ENCODE peak calls at places on chromosomes 6 and 20, in four cellular contexts. H is prostate gland, K is body of pancreas, U is kidney. T is an unnamed sample.

GRCh38 chr20:17896771-17897369 is 71.7 kb downstream of the SNX5 start:
- DNase-seq in H (no peak), K (peak; percentile 28), U (no peak), T (no peak)

GRCh38 chr20:25390538-25391528 is at the start of gene ABHD12:
- DNase-seq in H (peak; percentile 96), K (peak; percentile 97), U (peak; percentile 99), T (peak; percentile 98)

GRCh38 chr6:102984360-102984759 is 1590.9 kb downstream of the GRIK2 start:
- DNase-seq in K (no peak), U (no peak), H (no peak), T (no peak)

GRCh38 chr20:38674178-38675133 is 49.8 kb upstream of the SLC32A1 start:
- DNase-seq in U (no peak), K (peak; percentile 30), H (no peak), T (no peak)

GRCh38 chr6:36983538-36983937 is 2.5 kb downstream of the MTCH1 start:
- DNase-seq in K (no peak), H (no peak), U (no peak), T (no peak)

GRCh38 chr20:63041776-63042175 is 35.0 kb upstream of the BHLHE23 start:
- DNase-seq in H (no peak), U (no peak), K (no peak), T (peak; percentile 3)

GRCh38 chr20:58702859-58703648 is 10.5 kb downstream of the NPEPL1 start:
- DNase-seq in H (no peak), U (no peak), K (no peak), T (no peak)

GRCh38 chr6:136791296-136792065 is 796 bp downstream of the MAP3K5 start:
- DNase-seq in K (peak; percentile 85), U (peak; percentile 92), H (peak; percentile 73), T (peak; percentile 84)

GRCh38 chr20:57315083-57315963 is 14.3 kb upstream of the SPO11 start:
- DNase-seq in U (no peak), K (no peak), H (no peak), T (no peak)

GRCh38 chr6:11212625-11213024 is 19.8 kb downstream of the NEDD9 start:
- DNase-seq in U (no peak), H (no peak), K (peak; percentile 63), T (no peak)

GRCh38 chr20:17735959-17736621 is 36.3 kb downstream of the BANF2 start:
- DNase-seq in U (no peak), H (no peak), K (no peak), T (no peak)

GRCh38 chr6:15608406-15608805 is 54.4 kb downstream of the DTNBP1 start:
- DNase-seq in K (no peak), H (no peak), U (no peak), T (no peak)

GRCh38 chr6:19180348-19181073 is 656.7 kb upstream of the ID4 start:
- DNase-seq in U (peak; percentile 57), K (peak; percentile 69), H (peak; percentile 8), T (no peak)

GRCh38 chr6:127207591-127208120 is 59.0 kb upstream of the RNF146 start:
- DNase-seq in U (no peak), H (no peak), K (no peak), T (no peak)

GRCh38 chr20:25399038-25399430 is 8.4 kb upstream of the ABHD12 start:
- DNase-seq in K (peak; percentile 69), U (no peak), H (peak; percentile 72), T (no peak)

GRCh38 chr6:19416811-19417210 is 420.4 kb upstream of the ID4 start:
- DNase-seq in H (no peak), U (no peak), K (no peak), T (no peak)

GRCh38 chr6:25138024-25138696 is 141.0 kb upstream of the CARMIL1 start:
- DNase-seq in U (peak; percentile 75), K (peak; percentile 61), H (peak; percentile 24), T (no peak)

GRCh38 chr6:107618672-107619071 is 128.8 kb downstream of the SOBP start:
- DNase-seq in K (no peak), H (no peak), U (no peak), T (no peak)

GRCh38 chr6:157648561-157648960 is 174.5 kb upstream of the SNX9 start:
- DNase-seq in H (no peak), U (no peak), K (no peak), T (no peak)

GRCh38 chr6:167965602-167966539 is 31.6 kb upstream of the KIF25 start:
- DNase-seq in H (no peak), U (no peak), K (no peak), T (no peak)

GRCh38 chr20:23596856-23597255 is 8.9 kb downstream of the CST9 start:
- DNase-seq in U (no peak), H (no peak), K (no peak), T (no peak)

GRCh38 chr6:35718354-35718695 is 18.5 kb upstream of the ARMC12 start:
- DNase-seq in H (no peak), K (no peak), U (no peak), T (no peak)

GRCh38 chr6:119157495-119157827 is 79.0 kb upstream of the FAM184A start:
- DNase-seq in H (no peak), U (no peak), K (no peak), T (no peak)

GRCh38 chr6:73713426-73714147 is 17.6 kb downstream of the CD109 start:
- DNase-seq in H (no peak), K (no peak), U (no peak), T (no peak)

GRCh38 chr6:158789115-158789917 is 29.9 kb downstream of the EZR start:
- DNase-seq in H (no peak), K (no peak), U (no peak), T (no peak)

GRCh38 chr6:84645563-84646266 is 118.7 kb downstream of the TBX18 start:
- DNase-seq in U (no peak), K (no peak), H (no peak), T (no peak)

GRCh38 chr6:135535989-135536414 is 38.5 kb upstream of the AHI1 start:
- DNase-seq in H (peak; percentile 8), U (no peak), K (peak; percentile 34), T (no peak)

GRCh38 chr6:24229694-24230093 is 103.7 kb downstream of the NRSN1 start:
- DNase-seq in H (no peak), K (no peak), U (no peak), T (peak; percentile 59)

GRCh38 chr6:38617856-38618255 is 21.9 kb downstream of the BTBD9 start:
- DNase-seq in H (no peak), U (no peak), K (no peak), T (no peak)

GRCh38 chr20:38305541-38305940 is 1.6 kb downstream of the BPI start:
- DNase-seq in K (no peak), H (no peak), U (no peak), T (no peak)

GRCh38 chr6:156807028-156807427 is 29.9 kb downstream of the ARID1B start:
- DNase-seq in K (no peak), U (no peak), H (no peak), T (no peak)

GRCh38 chr6:69398729-69399128 is 398.1 kb downstream of the LMBRD1 start:
- DNase-seq in K (no peak), H (no peak), U (no peak), T (no peak)

GRCh38 chr6:11681770-11682169 is 96.8 kb downstream of the ADTRP start:
- DNase-seq in U (no peak), H (no peak), K (no peak), T (no peak)

GRCh38 chr20:37669062-37669772 is 24.6 kb upstream of the CTNNBL1 start:
- DNase-seq in U (no peak), H (no peak), K (no peak), T (no peak)

GRCh38 chr6:166490671-166491500 is 95.6 kb downstream of the RAMACL start:
- DNase-seq in K (peak; percentile 20), U (peak; percentile 37), H (no peak), T (no peak)

GRCh38 chr6:67501738-67502137 is 1133.3 kb upstream of the ADGRB3 start:
- DNase-seq in H (no peak), U (no peak), K (no peak), T (no peak)

DNA sequence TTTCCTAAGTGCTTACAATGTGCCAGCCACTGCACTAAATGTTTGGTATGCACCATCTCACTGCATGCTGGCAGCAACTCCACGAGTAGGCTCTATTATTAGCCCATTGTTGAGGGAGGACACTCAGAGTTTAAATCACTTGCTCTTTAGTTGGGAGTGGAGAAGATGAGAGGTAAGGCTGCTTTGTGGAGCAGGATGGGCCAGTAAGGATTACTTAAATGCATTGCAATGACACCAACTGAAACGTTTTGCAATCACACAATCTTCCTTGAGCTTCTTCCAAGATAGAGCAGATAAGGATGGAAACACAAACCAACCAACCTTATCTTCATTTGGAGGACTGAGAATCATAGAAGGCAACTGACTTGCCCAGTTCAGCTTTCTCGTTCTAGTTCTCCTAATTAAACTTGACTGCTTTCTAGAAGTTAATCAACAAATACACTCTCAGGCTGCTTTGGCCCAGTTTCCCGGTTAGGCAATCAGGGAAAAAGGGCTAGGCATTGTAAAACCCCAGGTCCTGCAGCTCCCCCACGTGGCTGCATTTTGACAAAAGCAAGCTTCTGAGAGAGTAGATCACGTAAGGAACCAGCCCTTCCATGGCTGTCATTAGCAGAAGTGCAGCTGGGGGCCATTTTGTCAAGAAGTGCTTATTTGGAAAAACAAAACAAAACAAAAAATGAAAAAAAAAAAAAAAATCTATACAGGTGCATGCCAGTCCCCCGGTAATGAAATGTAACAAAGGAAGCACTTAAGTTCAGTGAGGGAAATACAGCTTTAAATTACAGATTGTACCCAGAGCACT is 130.6 kb downstream of the BCAS1 start:
- DNase-seq in U (peak; percentile 94), H (peak; percentile 92), K (peak; percentile 95), T (peak; percentile 93)
- H3K4me3 ChIP-seq in U (peak overlapping the region; percentile 55), H (no peak overlapping the region), K (no peak overlapping the region), T (no peak overlapping the region)

GRCh38 chr6:31037692-31038091 is 27.4 kb downstream of the MUC22 start:
- DNase-seq in H (no peak), K (no peak), U (no peak), T (no peak)

GRCh38 chr6:31035862-31036497 is 25.7 kb downstream of the MUC22 start:
- DNase-seq in H (no peak), U (no peak), K (no peak), T (no peak)

GRCh38 chr6:31031095-31031494 is 20.8 kb downstream of the MUC22 start:
- DNase-seq in U (no peak), H (no peak), K (no peak), T (no peak)

GRCh38 chr6:31037169-31037568 is 26.9 kb downstream of the MUC22 start:
- DNase-seq in H (no peak), U (no peak), K (peak; percentile 3), T (no peak)

GRCh38 chr6:31033075-31033474 is 22.8 kb downstream of the MUC22 start:
- DNase-seq in K (no peak), U (no peak), H (no peak), T (no peak)
- H3K27ac ChIP-seq in K (no peak overlapping the region), U (no peak overlapping the region), H (no peak overlapping the region), T (no peak overlapping the region)

GRCh38 chr20:4891364-4891763 is 109.9 kb downstream of the SLC23A2 start:
- DNase-seq in K (no peak), U (no peak), H (no peak), T (no peak)
- TF ChIP-seq CTCF in K (no peak), U (no peak), H (no peak), T (no peak)

GRCh38 chr6:5055118-5055517 is 30.0 kb upstream of the PPP1R3G start:
- DNase-seq in H (no peak), K (no peak), U (no peak), T (no peak)

GRCh38 chr6:5061152-5061551 is 24.0 kb upstream of the PPP1R3G start:
- DNase-seq in U (no peak), K (no peak), H (no peak), T (no peak)

GRCh38 chr6:5054427-5054873 is 30.7 kb upstream of the PPP1R3G start:
- DNase-seq in K (no peak), U (no peak), H (no peak), T (no peak)

GRCh38 chr6:5059036-5059896 is 25.9 kb upstream of the PPP1R3G start:
- DNase-seq in H (no peak), K (no peak), U (no peak), T (no peak)

GRCh38 chr6:5058254-5058653 is 26.9 kb upstream of the PPP1R3G start:
- DNase-seq in K (no peak), U (no peak), H (no peak), T (no peak)
- H3K4me3 ChIP-seq in K (no peak overlapping the region), U (no peak overlapping the region), H (no peak overlapping the region), T (no peak overlapping the region)

T was measured in lower lobe of right lung.